ENCODE peak calls at places on chromosomes 5 and 9, in four cellular contexts. K is H1, A is Peyer's patch, W is ovary. S is an unnamed sample.

GRCh38 chr5:56327810-56328209 is 94.7 kb upstream of the ANKRD55 start:
- DNase-seq in W (no peak), A (no peak), K (no peak), S (no peak)

GRCh38 chr5:107670028-107670926 is 460 bp downstream of the EFNA5 start:
- DNase-seq in W (peak; percentile 25), K (peak; percentile 74), A (no peak), S (peak; percentile 86)

GRCh38 chr9:131676431-131676972 is 63.4 kb downstream of the RAPGEF1 start:
- DNase-seq in K (no peak), W (no peak), A (peak; percentile 72), S (no peak)

GRCh38 chr9:31388660-31389059 is 995.8 kb upstream of the ACO1 start:
- DNase-seq in W (no peak), A (no peak), K (no peak), S (no peak)

GRCh38 chr5:115811406-115811805 is 5.1 kb downstream of the CDO1 start:
- DNase-seq in A (no peak), K (no peak), W (no peak), S (no peak)

GRCh38 chr5:150488519-150489357 is 19.2 kb upstream of the NDST1 start:
- DNase-seq in A (peak; percentile 63), W (peak; percentile 75), K (no peak), S (no peak)

GRCh38 chr5:132742626-132743025 is 4.6 kb upstream of the CCNI2 start:
- DNase-seq in K (no peak), A (no peak), W (no peak), S (no peak)

GRCh38 chr5:145908206-145908945 is 28.0 kb upstream of the SH3RF2 start:
- DNase-seq in A (no peak), K (no peak), W (no peak), S (no peak)

GRCh38 chr5:39191216-39191615 is 28.1 kb downstream of the FYB1 start:
- DNase-seq in K (no peak), A (no peak), W (no peak), S (no peak)

GRCh38 chr5:157177935-157178334 is 2.7 kb upstream of the ITK start:
- DNase-seq in K (no peak), W (no peak), A (no peak), S (no peak)

GRCh38 chr5:169139381-169140125 is 161.4 kb downstream of the SLIT3 start:
- DNase-seq in A (no peak), W (peak; percentile 49), K (no peak), S (peak; percentile 88)

GRCh38 chr5:150075233-150075632 is 11.1 kb downstream of the CSF1R start:
- DNase-seq in K (peak; percentile 8), W (no peak), A (no peak), S (no peak)

GRCh38 chr9:106111039-106111740 is 416.8 kb downstream of the TMEM38B start:
- DNase-seq in A (no peak), K (no peak), W (no peak), S (no peak)

GRCh38 chr9:6805532-6805931 is 47.8 kb downstream of the KDM4C start:
- DNase-seq in A (no peak), K (peak; percentile 3), W (no peak), S (no peak)

GRCh38 chr5:23588841-23589240 is 81.4 kb downstream of the PRDM9 start:
- DNase-seq in A (no peak), K (no peak), W (no peak), S (no peak)

GRCh38 chr9:93127395-93127911 is 6.6 kb downstream of the NINJ1 start:
- DNase-seq in K (no peak), A (peak; percentile 45), W (no peak), S (peak; percentile 86)

GRCh38 chr9:104879555-104880318 is 48.2 kb downstream of the ABCA1 start:
- DNase-seq in W (no peak), K (no peak), A (no peak), S (no peak)

GRCh38 chr9:115640887-115641286 is 512.7 kb upstream of the PAPPA start:
- DNase-seq in A (no peak), W (no peak), K (no peak), S (no peak)

GRCh38 chr9:129174102-129174723 is 3.8 kb downstream of the IER5L start:
- DNase-seq in K (peak; percentile 93), A (peak; percentile 95), W (peak; percentile 95), S (peak; percentile 98)

GRCh38 chr5:94698189-94698588 is 79.7 kb downstream of the SLF1 start:
- DNase-seq in K (no peak), A (no peak), W (no peak), S (no peak)

GRCh38 chr9:99998266-99998665 is 91.8 kb downstream of the STX17 start:
- DNase-seq in W (no peak), K (peak; percentile 49), A (no peak), S (no peak)

GRCh38 chr9:99999797-100000196 is 93.3 kb downstream of the STX17 start:
- DNase-seq in K (no peak), W (no peak), A (no peak), S (no peak)

DNA sequence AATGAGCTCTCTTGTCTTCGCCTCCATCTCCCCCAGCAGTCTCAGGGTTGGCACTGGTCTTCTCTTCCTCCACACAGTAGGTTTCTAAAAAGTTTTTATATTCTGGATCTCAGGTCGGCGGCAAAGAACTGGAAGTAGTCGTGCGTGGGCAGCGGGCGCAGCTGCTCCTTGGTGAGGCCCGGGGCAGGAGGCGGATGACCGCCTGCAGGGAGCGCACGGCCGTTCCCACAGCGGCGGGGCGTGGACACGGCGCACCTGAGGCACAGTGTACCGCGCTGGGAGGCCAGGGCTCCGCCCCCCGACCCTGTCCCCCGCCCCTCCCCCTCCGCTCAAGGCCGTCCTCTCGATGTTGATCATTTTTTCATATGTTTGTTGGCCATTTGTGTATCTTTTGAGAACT is 92.4 kb downstream of the STX17 start:
- DNase-seq in K (no peak), A (no peak), W (no peak), S (no peak)
- TF ChIP-seq POLR2A in K (no peak), A (no peak), W (no peak), S (no peak)

GRCh38 chr5:139847091-139847490 is 51.5 kb downstream of the PSD2 start:
- DNase-seq in W (peak; percentile 18), A (no peak), K (no peak), S (no peak)

GRCh38 chr5:139849501-139849900 is 53.9 kb downstream of the PSD2 start:
- DNase-seq in K (no peak), A (no peak), W (peak; percentile 23), S (no peak)

GRCh38 chr5:139849942-139850341 is 54.3 kb downstream of the PSD2 start:
- DNase-seq in A (no peak), W (no peak), K (no peak), S (no peak)

GRCh38 chr5:139847790-139848507 is 52.3 kb downstream of the PSD2 start:
- DNase-seq in K (peak; percentile 75), A (peak; percentile 85), W (peak; percentile 76), S (no peak)

DNA sequence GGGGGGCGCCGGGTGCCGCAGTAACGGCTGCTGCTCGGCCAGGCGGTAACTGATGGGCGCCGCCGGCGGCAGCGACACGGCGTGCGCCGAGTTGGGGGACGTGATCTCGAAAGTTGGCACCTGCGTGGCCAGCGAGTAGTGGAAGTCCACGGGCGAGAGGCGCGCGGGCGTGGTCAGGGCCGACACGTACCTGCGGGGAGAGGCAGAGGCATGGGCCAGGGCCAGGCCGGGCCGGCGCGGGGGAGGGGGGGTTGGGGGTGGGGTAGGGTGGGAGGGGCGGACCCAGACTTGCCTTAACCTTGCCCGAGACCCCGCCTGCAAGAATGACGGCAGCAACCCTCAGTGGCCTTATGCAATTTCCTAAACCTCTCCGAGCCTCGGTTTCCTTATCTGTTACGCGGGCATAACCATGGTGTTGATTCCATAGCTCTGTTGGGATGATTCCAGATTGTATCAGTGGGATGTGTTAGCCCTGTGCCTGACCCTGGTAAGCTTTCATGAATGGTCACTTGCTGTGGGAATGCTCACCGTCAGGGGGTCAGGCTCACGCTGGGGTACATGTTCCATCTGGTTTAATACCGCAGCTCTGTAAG is 53.0 kb downstream of the PSD2 start:
- DNase-seq in W (peak; percentile 60), K (peak; percentile 74), A (peak; percentile 53), S (no peak)
- H3K4me3 ChIP-seq in W (peak overlapping the region; percentile 56), K (peak overlapping the region; percentile 48), A (peak overlapping the region; percentile 65), S (no peak overlapping the region)

GRCh38 chr9:126154869-126155268 is 171.8 kb upstream of the MVB12B start:
- DNase-seq in W (no peak), A (no peak), K (no peak), S (no peak)
- TF ChIP-seq CTCF in W (no peak), A (no peak), K (no peak), S (no peak)

DNA sequence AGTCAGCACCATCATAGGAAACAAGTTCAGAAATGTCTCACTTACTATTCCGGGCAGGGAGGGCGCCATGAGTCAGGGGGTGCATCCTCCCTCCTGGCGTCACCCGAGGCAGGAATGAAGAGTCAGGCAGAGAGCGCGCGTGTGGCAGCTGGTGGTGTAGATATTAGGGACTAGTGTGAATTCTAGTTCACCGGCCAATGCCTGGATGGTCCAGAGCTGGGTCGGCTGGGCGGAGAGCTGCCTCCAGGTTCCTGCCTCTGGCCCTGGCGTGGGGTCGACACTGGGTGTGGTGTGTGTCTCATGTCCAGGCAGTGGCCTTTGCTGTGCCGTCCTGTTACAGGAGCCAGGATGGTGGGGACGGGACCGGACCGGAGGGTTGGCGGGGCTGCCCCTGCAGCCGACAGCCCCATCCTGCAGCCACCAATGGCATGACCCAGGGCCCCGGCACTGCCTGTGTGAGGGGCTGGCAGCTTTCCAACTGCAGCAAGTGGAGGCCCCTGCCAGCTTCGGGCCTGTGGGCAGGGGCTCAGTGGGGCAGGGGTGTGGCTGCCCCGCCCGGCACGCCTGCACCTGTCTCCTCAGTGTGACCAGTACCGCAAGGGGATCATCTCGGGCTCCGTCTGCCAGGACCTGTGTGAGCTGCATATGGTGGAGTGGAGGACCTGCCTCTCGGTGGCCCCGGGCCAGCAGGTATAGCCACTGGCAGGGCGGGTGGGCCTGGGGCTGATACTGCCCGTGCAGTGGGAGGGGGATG is 9.1 kb downstream of the DIPK1B start:
- DNase-seq in K (no peak), W (no peak), A (peak; percentile 48), S (no peak)
- TF ChIP-seq POLR2A in K (no peak), W (no peak), A (no peak), S (no peak)

GRCh38 chr5:173328896-173329369 is 719 bp upstream of the STC2 start:
- DNase-seq in W (no peak), K (peak; percentile 78), A (no peak), S (no peak)

GRCh38 chr5:173331287-173331686 is 3.1 kb upstream of the STC2 start:
- DNase-seq in W (no peak), K (no peak), A (no peak), S (peak; percentile 63)

GRCh38 chr5:173329370-173330150 is 1.3 kb upstream of the STC2 start:
- DNase-seq in A (no peak), K (peak; percentile 80), W (no peak), S (no peak)

GRCh38 chr5:173330856-173331206 is 2.6 kb upstream of the STC2 start:
- DNase-seq in A (no peak), W (no peak), K (no peak), S (no peak)

GRCh38 chr5:173330151-173330855 is 2.1 kb upstream of the STC2 start:
- DNase-seq in W (no peak), A (no peak), K (no peak), S (no peak)
- H3K4me3 ChIP-seq in W (no peak overlapping the region), A (no peak overlapping the region), K (peak overlapping the region; percentile 95), S (no peak overlapping the region)